ENCODE peak calls at places on chromosome 5, in six cellular contexts. R is IMR-90, P is neuronal stem cell, Q is trophoblast cell, Y is mesenchymal stem cell, B is H1. D is an unnamed sample.

GRCh38 chr5:170573119-170573518 is 69.3 kb downstream of the KCNIP1 start:
- DNase-seq in Y (no peak), P (no peak), Q (no peak), B (no peak), R (no peak), D (no peak)

GRCh38 chr5:112186401-112186990 is 232.6 kb downstream of the EPB41L4A start:
- DNase-seq in P (no peak), Y (peak), B (no peak), R (peak), Q (peak), D (no peak)

GRCh38 chr5:17260549-17260948 is 43.1 kb downstream of the BASP1 start:
- DNase-seq in Q (no peak), P (no peak), B (no peak), R (no peak), Y (no peak), D (no peak)

GRCh38 chr5:18112066-18112465 is 477.8 kb downstream of the TAF11L14 start:
- DNase-seq in Y (no peak), R (no peak), B (no peak), Q (no peak), P (no peak), D (no peak)

GRCh38 chr5:147659166-147659929 is 123.2 kb downstream of the JAKMIP2 start:
- DNase-seq in R (no peak), Y (no peak), Q (no peak), P (no peak), B (no peak), D (no peak)

GRCh38 chr5:150779397-150780179 is 1.0 kb downstream of the SMIM3 start:
- DNase-seq in Q (no peak), B (no peak), P (no peak), R (peak), Y (peak), D (peak)

GRCh38 chr5:93399675-93400074 is 181.3 kb downstream of the NR2F1-AS1 start:
- DNase-seq in B (no peak), Q (no peak), R (no peak), Y (no peak), P (no peak), D (no peak)

GRCh38 chr5:57539281-57539701 is 56.7 kb upstream of the ACTBL2 start:
- DNase-seq in P (no peak), B (no peak), R (peak), Q (no peak), Y (peak), D (no peak)

GRCh38 chr5:81749562-81750307 is 1.2 kb downstream of the SSBP2 start:
- DNase-seq in B (peak), Q (peak), R (peak), P (peak), Y (no peak), D (peak)

GRCh38 chr5:61328791-61329617 is 3.1 kb upstream of the ZSWIM6 start:
- DNase-seq in Q (no peak), P (no peak), R (no peak), Y (peak), B (no peak), D (no peak)

GRCh38 chr5:94983861-94984535 is 300.9 kb downstream of the MCTP1 start:
- DNase-seq in P (no peak), B (no peak), Q (no peak), R (peak), Y (peak), D (no peak)

GRCh38 chr5:36269479-36269878 is 27.8 kb upstream of the NADK2 start:
- DNase-seq in B (no peak), Q (no peak), R (no peak), Y (no peak), P (no peak), D (no peak)

GRCh38 chr5:176425138-176425537 is 8.8 kb upstream of the CLTB start:
- DNase-seq in Y (no peak), B (no peak), R (peak), P (no peak), Q (peak), D (no peak)

GRCh38 chr5:153896701-153897100 is 142.0 kb downstream of the FAM114A2 start:
- DNase-seq in Y (peak), Q (no peak), P (no peak), B (no peak), R (peak), D (no peak)

GRCh38 chr5:134397196-134397595 is 14.5 kb downstream of the CDKN2AIPNL start:
- DNase-seq in P (no peak), Q (no peak), B (no peak), R (no peak), Y (no peak), D (no peak)

GRCh38 chr5:172868436-172868923 is 34.4 kb downstream of the ERGIC1 start:
- DNase-seq in R (peak), B (no peak), Q (no peak), Y (peak), P (no peak), D (no peak)

GRCh38 chr5:65928860-65929259 is 2.5 kb downstream of the ERBIN start:
- DNase-seq in R (no peak), P (no peak), Q (no peak), Y (no peak), B (no peak), D (no peak)

GRCh38 chr5:96026334-96027065 is 64.8 kb upstream of the ELL2 start:
- DNase-seq in R (peak), P (no peak), Y (peak), B (no peak), Q (peak), D (no peak)

GRCh38 chr5:73103885-73104284 is 16.5 kb upstream of the TMEM171 start:
- DNase-seq in B (no peak), Q (peak), R (no peak), P (no peak), Y (no peak), D (no peak)

GRCh38 chr5:10307206-10308148 is at the start of gene CMBL:
- DNase-seq in Q (peak), B (peak), Y (peak), R (peak), P (no peak), D (peak)

GRCh38 chr5:173175523-173175922 is 31.2 kb downstream of the BNIP1 start:
- DNase-seq in Q (no peak), B (no peak), P (no peak), R (no peak), Y (no peak), D (no peak)

GRCh38 chr5:77744116-77744515 is 32.0 kb downstream of the TBCA start:
- DNase-seq in Y (no peak), Q (no peak), R (no peak), P (no peak), B (no peak), D (no peak)

GRCh38 chr5:6788956-6789649 is 75.9 kb downstream of the TENT4A start:
- DNase-seq in Y (no peak), Q (peak), P (no peak), B (peak), R (no peak), D (no peak)

GRCh38 chr5:151038801-151039238 is 18.4 kb downstream of the GPX3 start:
- DNase-seq in P (no peak), Q (no peak), B (no peak), Y (peak), R (peak), D (no peak)

GRCh38 chr5:119418782-119419101 is 33.6 kb upstream of the HSD17B4 start:
- DNase-seq in P (no peak), Q (no peak), Y (no peak), B (no peak), R (no peak), D (no peak)

GRCh38 chr5:174319551-174319950 is 274.0 kb downstream of the NSG2 start:
- DNase-seq in Y (no peak), Q (no peak), P (no peak), R (no peak), B (no peak), D (no peak)

GRCh38 chr5:96875805-96876291 is 452 bp upstream of the ERAP2 start:
- DNase-seq in R (no peak), Y (no peak), P (no peak), B (no peak), Q (peak), D (no peak)

GRCh38 chr5:180795771-180796313 is 6.8 kb downstream of the MGAT1 start:
- DNase-seq in B (peak), Q (no peak), P (no peak), R (no peak), Y (no peak), D (no peak)

GRCh38 chr5:177473461-177473991 is at the start of gene DBN1:
- DNase-seq in R (no peak), Q (peak), B (peak), P (no peak), Y (peak), D (peak)

GRCh38 chr5:174937201-174938130 is 213.1 kb downstream of the MSX2 start:
- DNase-seq in B (no peak), R (no peak), Q (peak), Y (no peak), P (no peak), D (no peak)

GRCh38 chr5:181114844-181115778 is 15.9 kb downstream of the OR2V1 start:
- DNase-seq in R (peak), P (no peak), B (peak), Y (no peak), Q (peak), D (peak)

GRCh38 chr5:39947657-39948056 is 522.9 kb upstream of the DAB2 start:
- DNase-seq in Y (no peak), R (peak), P (no peak), B (no peak), Q (no peak), D (no peak)

GRCh38 chr5:134982230-134982629 is 14.5 kb downstream of the CATSPER3 start:
- DNase-seq in Y (peak), Q (no peak), P (no peak), B (no peak), R (no peak), D (no peak)

GRCh38 chr5:115439042-115439441 is 105.5 kb downstream of the FEM1C start:
- DNase-seq in Q (peak), B (no peak), Y (no peak), P (no peak), R (no peak), D (no peak)

GRCh38 chr5:137501846-137502406 is 2.8 kb upstream of the SPOCK1 start:
- DNase-seq in P (no peak), Q (no peak), R (no peak), B (no peak), Y (no peak), D (no peak)

GRCh38 chr5:96933764-96934163 is 2.1 kb upstream of the LNPEP start:
- DNase-seq in Y (no peak), R (no peak), P (no peak), Q (no peak), B (no peak), D (no peak)

GRCh38 chr5:154385236-154385512 is 60.6 kb upstream of the SAP30L start:
- DNase-seq in P (no peak), Y (no peak), B (no peak), Q (no peak), R (no peak), D (no peak)

GRCh38 chr5:43663916-43664315 is 60.9 kb downstream of the NNT start:
- DNase-seq in Y (no peak), P (no peak), R (no peak), Q (no peak), B (no peak), D (no peak)

GRCh38 chr5:43659075-43659474 is 56.1 kb downstream of the NNT start:
- DNase-seq in Q (no peak), B (no peak), R (no peak), Y (no peak), P (no peak), D (no peak)

GRCh38 chr5:43661102-43661501 is 58.1 kb downstream of the NNT start:
- DNase-seq in R (peak), B (peak), P (peak), Y (peak), Q (peak), D (no peak)

GRCh38 chr5:43664641-43665040 is 61.7 kb downstream of the NNT start:
- DNase-seq in Y (no peak), P (no peak), Q (no peak), B (no peak), R (peak), D (no peak)
- H4K91ac ChIP-seq in Y (no peak), P (no peak), Q (no peak), B (no peak), R (no peak), D (no peak)

DNA sequence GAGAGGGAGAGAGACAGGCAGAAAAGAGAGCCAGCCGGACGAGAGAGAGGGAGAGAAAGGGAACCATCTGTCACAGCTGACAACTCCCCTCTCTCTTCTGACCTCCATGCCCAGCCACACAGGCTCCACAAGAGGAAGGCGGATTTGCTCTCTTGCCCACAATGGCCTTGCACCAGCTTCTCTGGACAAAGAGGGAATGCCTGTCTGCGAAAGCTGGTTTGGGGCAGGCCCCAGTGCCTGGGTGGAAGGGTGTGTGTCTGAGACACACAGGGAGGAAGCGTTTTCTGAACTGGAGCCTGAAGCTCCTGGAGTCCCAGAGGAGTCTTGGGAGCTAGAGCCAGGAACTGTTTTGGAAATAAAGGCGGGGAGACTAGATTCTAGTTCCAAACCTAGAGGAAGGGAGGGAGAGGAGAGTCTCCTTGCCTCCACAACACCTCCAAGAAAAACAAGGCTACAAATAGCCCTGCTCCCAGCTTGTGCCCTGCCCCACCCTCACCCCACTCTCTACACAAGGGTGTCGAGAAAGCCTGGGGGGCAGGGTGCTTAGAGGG is 12.5 kb downstream of the C1QTNF2 start:
- DNase-seq in R (no peak), Q (no peak), B (no peak), Y (no peak), P (no peak), D (no peak)
- H3K23ac ChIP-seq in R (peak), Q (no peak), B (no peak), Y (no peak), P (no peak), D (no peak)

GRCh38 chr5:55226027-55226933 is 835 bp downstream of the MCIDAS start:
- DNase-seq in P (peak), Q (peak), R (peak), Y (peak), B (peak), D (peak)
- H2AFZ ChIP-seq in P (peak), Q (peak), R (peak), Y (no peak), B (no peak), D (no peak)

DNA sequence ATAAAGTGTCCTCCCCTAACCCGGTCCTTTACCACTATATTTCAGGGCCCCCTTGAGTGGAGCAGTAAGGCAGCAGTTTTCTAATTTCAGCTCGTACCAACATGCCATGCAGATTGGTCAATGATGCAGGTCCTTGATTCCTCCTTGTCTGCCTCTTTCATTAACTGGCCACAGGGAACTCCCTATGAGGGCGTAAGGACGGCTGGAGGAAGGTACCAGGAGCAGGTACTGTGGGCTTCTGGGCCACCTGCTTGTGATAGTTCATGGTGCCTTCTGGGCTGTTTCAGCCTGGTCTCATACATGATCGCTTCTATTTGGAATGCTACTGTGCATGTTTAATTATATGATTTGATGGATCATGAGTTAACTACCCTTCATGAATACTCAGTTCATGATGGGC is 9.4 kb upstream of the ZFR start:
- DNase-seq in Y (no peak), Q (peak), P (no peak), R (no peak), B (peak), D (no peak)
- H4K91ac ChIP-seq in Y (no peak), Q (no peak), P (no peak), R (no peak), B (no peak), D (no peak)

GRCh38 chr5:160165137-160166068 is 46.2 kb upstream of the PWWP2A start:
- DNase-seq in Q (peak), Y (peak), R (peak), B (peak), P (peak), D (peak)

GRCh38 chr5:160159991-160160826 is 41.0 kb upstream of the PWWP2A start:
- DNase-seq in Y (no peak), R (peak), Q (peak), P (no peak), B (peak), D (peak)

GRCh38 chr5:160166069-160166972 is 47.1 kb upstream of the PWWP2A start:
- DNase-seq in R (no peak), Y (peak), Q (peak), B (no peak), P (no peak), D (peak)

GRCh38 chr5:160161626-160162025 is 42.4 kb upstream of the PWWP2A start:
- DNase-seq in P (no peak), B (no peak), R (no peak), Q (no peak), Y (no peak), D (no peak)

DNA sequence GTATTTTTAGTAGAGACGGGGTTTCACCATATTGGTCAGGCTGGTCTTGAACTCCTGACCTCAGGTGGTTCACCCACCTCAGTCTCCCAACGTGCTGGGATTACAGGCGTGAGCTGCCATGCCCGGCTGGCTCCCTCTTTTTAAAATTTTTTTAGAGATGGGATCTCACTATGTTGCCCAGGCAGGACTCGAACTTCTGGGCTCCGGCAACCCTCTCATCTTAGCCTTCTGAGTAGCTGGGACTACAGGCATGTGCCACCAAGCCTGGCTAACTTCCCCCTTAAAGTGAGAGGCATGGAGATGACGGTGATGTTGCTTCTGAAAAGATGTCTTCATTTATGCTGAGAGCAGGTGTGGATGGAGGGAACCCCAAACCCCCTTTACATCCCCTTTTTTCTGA is 43.7 kb upstream of the PWWP2A start:
- DNase-seq in R (no peak), B (no peak), Y (no peak), P (no peak), Q (no peak), D (no peak)
- H3K23ac ChIP-seq in R (no peak), B (no peak), Y (no peak), P (no peak), Q (no peak), D (no peak)

GRCh38 chr5:143592648-143593047 is 189.2 kb upstream of the NR3C1 start:
- DNase-seq in B (no peak), R (peak), Y (peak), P (no peak), Q (no peak), D (no peak)
- H2AFZ ChIP-seq in B (no peak), R (peak), Y (peak), P (peak), Q (no peak), D (no peak)

GRCh38 chr5:53361708-53362107 is 118.7 kb upstream of the FST start:
- DNase-seq in Y (no peak), P (no peak), Q (no peak), B (no peak), R (no peak), D (no peak)

GRCh38 chr5:53364098-53364497 is 116.3 kb upstream of the FST start:
- DNase-seq in P (no peak), R (peak), B (no peak), Y (no peak), Q (no peak), D (no peak)

GRCh38 chr5:53359906-53360305 is 120.5 kb upstream of the FST start:
- DNase-seq in Q (no peak), R (peak), P (no peak), B (no peak), Y (no peak), D (no peak)

GRCh38 chr5:53360811-53361210 is 119.6 kb upstream of the FST start:
- DNase-seq in R (peak), Q (no peak), Y (peak), B (no peak), P (no peak), D (no peak)

GRCh38 chr5:53362521-53362941 is 117.9 kb upstream of the FST start:
- DNase-seq in P (no peak), Q (peak), R (peak), B (no peak), Y (peak), D (no peak)
- H4K91ac ChIP-seq in P (no peak), Q (no peak), R (peak), B (no peak), Y (no peak), D (no peak)

DNA sequence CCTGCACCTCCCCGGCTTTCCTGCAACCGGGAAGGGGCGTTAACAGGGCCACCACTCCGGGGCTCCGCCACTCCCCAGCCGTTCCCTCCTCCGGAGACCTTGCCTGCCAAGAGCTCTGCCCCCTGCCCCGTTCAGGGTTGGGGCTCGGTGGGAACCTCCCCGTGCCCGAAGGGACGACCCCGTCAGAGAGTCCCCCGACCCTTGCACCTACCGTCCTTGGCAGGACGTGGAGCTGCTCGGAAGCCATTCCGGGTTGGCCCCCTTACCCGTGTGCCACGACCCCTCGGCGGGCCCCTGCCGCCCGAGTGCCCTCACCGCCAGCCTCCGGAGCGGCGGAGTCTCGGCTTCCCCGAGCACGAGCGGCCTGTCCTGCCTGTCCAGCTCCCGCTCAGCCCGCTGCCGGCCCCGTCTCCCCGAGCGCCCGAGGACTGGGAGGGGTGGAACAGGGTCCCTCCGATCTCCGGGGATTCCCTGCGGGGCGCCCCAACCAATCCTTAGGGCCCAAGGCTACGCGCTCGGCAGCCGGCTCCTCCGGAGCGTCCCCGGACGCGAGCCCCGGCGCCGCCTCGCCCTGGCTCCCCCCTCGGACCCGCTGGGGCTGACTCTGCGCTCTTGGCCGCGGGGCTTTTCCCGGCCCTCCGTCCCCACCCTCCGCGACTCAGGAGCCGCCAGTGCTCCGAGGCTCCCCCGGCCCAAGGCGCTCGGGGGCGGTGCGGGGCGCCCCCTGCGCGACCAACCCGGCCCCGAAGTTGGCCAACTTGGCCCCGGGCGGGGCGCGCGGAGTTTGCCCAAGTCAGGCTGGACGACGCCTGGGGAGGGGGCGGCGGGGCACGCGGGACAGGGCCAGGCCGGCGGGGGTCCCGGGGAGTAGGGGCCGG is 721 bp downstream of the ADAMTS2 start:
- DNase-seq in B (peak), R (peak), P (peak), Q (no peak), Y (peak), D (no peak)
- H3K23ac ChIP-seq in B (no peak), R (peak), P (no peak), Q (no peak), Y (no peak), D (no peak)

D was measured in H9.